ENCODE peak calls at places on chromosomes 6 and 20, in ten cellular contexts. K is CD4-positive, alpha-beta memory T cell; N is Peyer's patch; L is activated naive CD8-positive, alpha-beta T cell treated with anti-CD3 and anti-CD28 coated beads, Interleukin-2, amount 50 U/mL, for 24 hours; H is A172; Y is aorta; X is activated T-cell treated with anti-CD3 and anti-CD28 coated beads for 1 hour; R is pons; E is suprapubic skin; G is colonic mucosa. A is an unnamed sample.

GRCh38 chr6:117169781-117170281 is 95.5 kb upstream of the VGLL2 start:
- DNase-seq in K (no peak), N (no peak), L (no peak), H (peak; percentile 63), Y (no peak), X (no peak), R (no peak), E (no peak), G (no peak), A (no peak)

GRCh38 chr20:22575087-22575721 is 9.2 kb downstream of the FOXA2 start:
- DNase-seq in K (no peak), N (no peak), L (no peak), H (peak; percentile 91), Y (no peak), X (no peak), R (no peak), E (no peak), G (peak; percentile 52), A (peak; percentile 32)

GRCh38 chr6:169589699-169590257 is 112.1 kb downstream of the WDR27 start:
- DNase-seq in K (no peak), N (no peak), L (no peak), H (peak; percentile 46), Y (no peak), X (no peak), R (peak; percentile 56), E (no peak), G (no peak), A (no peak)

GRCh38 chr20:5126512-5127203 is at the start of gene CDS2:
- DNase-seq in K (peak; percentile 100), N (peak; percentile 100), L (peak; percentile 100), H (peak; percentile 99), Y (peak; percentile 100), X (peak; percentile 100), R (peak; percentile 99), E (peak; percentile 100), G (peak; percentile 100), A (peak; percentile 95)

GRCh38 chr6:68958327-68958726 is 323.2 kb downstream of the ADGRB3 start:
- DNase-seq in K (no peak), N (no peak), L (no peak), H (peak; percentile 13), Y (no peak), X (no peak), R (peak; percentile 47), E (no peak), G (no peak), A (peak; percentile 8)

GRCh38 chr20:53692465-53693067 is 98.9 kb upstream of the ZNF217 start:
- DNase-seq in K (no peak), N (no peak), L (no peak), H (peak; percentile 81), Y (peak; percentile 76), X (no peak), R (peak; percentile 21), E (no peak), G (no peak), A (no peak)

GRCh38 chr6:95742895-95743294 is 165.6 kb downstream of the MANEA start:
- DNase-seq in K (no peak), N (no peak), L (no peak), H (no peak), Y (no peak), X (no peak), R (no peak), E (no peak), G (no peak), A (no peak)

GRCh38 chr6:122449084-122449483 is 22.5 kb downstream of the SERINC1 start:
- DNase-seq in K (no peak), N (no peak), L (no peak), H (no peak), Y (no peak), X (no peak), R (no peak), E (no peak), G (no peak), A (no peak)

GRCh38 chr20:57753332-57754164 is 43.7 kb upstream of the PMEPA1 start:
- DNase-seq in K (no peak), N (peak; percentile 28), L (no peak), H (no peak), Y (no peak), X (no peak), R (no peak), E (peak; percentile 37), G (no peak), A (no peak)

GRCh38 chr6:71496018-71496800 is 207.6 kb downstream of the OGFRL1 start:
- DNase-seq in K (no peak), N (peak; percentile 48), L (no peak), H (peak; percentile 27), Y (no peak), X (no peak), R (no peak), E (no peak), G (no peak), A (no peak)

GRCh38 chr6:157094038-157094437 is 229.3 kb downstream of the TMEM242 start:
- DNase-seq in K (no peak), N (no peak), L (no peak), H (no peak), Y (no peak), X (no peak), R (no peak), E (no peak), G (no peak), A (no peak)

GRCh38 chr20:22099348-22099747 is 393.9 kb downstream of the PAX1 start:
- DNase-seq in K (no peak), N (no peak), L (no peak), H (no peak), Y (no peak), X (no peak), R (no peak), E (no peak), G (no peak), A (no peak)

GRCh38 chr6:25165181-25165580 is 114.0 kb upstream of the CARMIL1 start:
- DNase-seq in K (no peak), N (no peak), L (no peak), H (no peak), Y (no peak), X (no peak), R (no peak), E (no peak), G (no peak), A (no peak)

GRCh38 chr20:986733-987355 is 15.3 kb downstream of the RSPO4 start:
- DNase-seq in K (no peak), N (no peak), L (no peak), H (peak; percentile 66), Y (no peak), X (no peak), R (no peak), E (no peak), G (no peak), A (no peak)

GRCh38 chr6:79421001-79421411 is 116.2 kb downstream of the LCA5 start:
- DNase-seq in K (no peak), N (no peak), L (no peak), H (no peak), Y (no peak), X (no peak), R (peak; percentile 78), E (no peak), G (no peak), A (no peak)

GRCh38 chr6:10409766-10410209 is 5.1 kb downstream of the TFAP2A start:
- DNase-seq in K (no peak), N (no peak), L (no peak), H (no peak), Y (no peak), X (no peak), R (no peak), E (no peak), G (no peak), A (no peak)

GRCh38 chr6:119158057-119158848 is 79.8 kb upstream of the FAM184A start:
- DNase-seq in K (no peak), N (peak; percentile 50), L (no peak), H (no peak), Y (peak; percentile 81), X (no peak), R (no peak), E (peak; percentile 76), G (no peak), A (no peak)

A was measured in Jurkat, Clone E6-1.